ENCODE peak calls at places on chromosomes 4 and X, in seven cellular contexts. N is GM12891, C is A549, I is heart left ventricle, R is body of pancreas, U is testis, D is GM12892. M is an unnamed sample.

GRCh38 chr4:53914313-53915016 is 149.9 kb downstream of the CHIC2 start:
- DNase-seq in N (no peak), C (peak; percentile 21), I (no peak), R (no peak), U (no peak), D (no peak), M (no peak)

GRCh38 chrX:56728752-56729151 is 291 bp upstream of the NBDY start:
- DNase-seq in N (no peak), C (peak; percentile 4), I (no peak), R (peak; percentile 11), U (peak; percentile 32), D (no peak), M (peak; percentile 29)

GRCh38 chrX:17459008-17459407 is 84.0 kb downstream of the NHS start:
- DNase-seq in N (no peak), C (no peak), I (no peak), R (no peak), U (peak; percentile 21), D (no peak), M (peak; percentile 51)

GRCh38 chr4:140099993-140100392 is 54.0 kb downstream of the MAML3 start:
- DNase-seq in N (no peak), C (no peak), I (peak; percentile 53), R (no peak), U (peak; percentile 74), D (no peak), M (no peak)

GRCh38 chr4:123826896-123827295 is 430.3 kb downstream of the SPRY1 start:
- DNase-seq in N (no peak), C (no peak), I (peak; percentile 50), R (no peak), U (peak; percentile 28), D (no peak), M (no peak)

GRCh38 chrX:103536732-103537131 is 17.4 kb upstream of the RAB40A start:
- DNase-seq in N (no peak), C (no peak), I (no peak), R (no peak), U (no peak), D (no peak), M (no peak)

GRCh38 chr4:160772668-160773067 is 1391.1 kb downstream of the FSTL5 start:
- DNase-seq in N (no peak), C (no peak), I (no peak), R (no peak), U (no peak), D (no peak), M (no peak)

GRCh38 chr4:105520819-105521790 is 31.3 kb upstream of the ARHGEF38 start:
- DNase-seq in N (peak; percentile 22), C (peak; percentile 21), I (no peak), R (peak; percentile 60), U (peak; percentile 60), D (peak; percentile 26), M (no peak)

DNA sequence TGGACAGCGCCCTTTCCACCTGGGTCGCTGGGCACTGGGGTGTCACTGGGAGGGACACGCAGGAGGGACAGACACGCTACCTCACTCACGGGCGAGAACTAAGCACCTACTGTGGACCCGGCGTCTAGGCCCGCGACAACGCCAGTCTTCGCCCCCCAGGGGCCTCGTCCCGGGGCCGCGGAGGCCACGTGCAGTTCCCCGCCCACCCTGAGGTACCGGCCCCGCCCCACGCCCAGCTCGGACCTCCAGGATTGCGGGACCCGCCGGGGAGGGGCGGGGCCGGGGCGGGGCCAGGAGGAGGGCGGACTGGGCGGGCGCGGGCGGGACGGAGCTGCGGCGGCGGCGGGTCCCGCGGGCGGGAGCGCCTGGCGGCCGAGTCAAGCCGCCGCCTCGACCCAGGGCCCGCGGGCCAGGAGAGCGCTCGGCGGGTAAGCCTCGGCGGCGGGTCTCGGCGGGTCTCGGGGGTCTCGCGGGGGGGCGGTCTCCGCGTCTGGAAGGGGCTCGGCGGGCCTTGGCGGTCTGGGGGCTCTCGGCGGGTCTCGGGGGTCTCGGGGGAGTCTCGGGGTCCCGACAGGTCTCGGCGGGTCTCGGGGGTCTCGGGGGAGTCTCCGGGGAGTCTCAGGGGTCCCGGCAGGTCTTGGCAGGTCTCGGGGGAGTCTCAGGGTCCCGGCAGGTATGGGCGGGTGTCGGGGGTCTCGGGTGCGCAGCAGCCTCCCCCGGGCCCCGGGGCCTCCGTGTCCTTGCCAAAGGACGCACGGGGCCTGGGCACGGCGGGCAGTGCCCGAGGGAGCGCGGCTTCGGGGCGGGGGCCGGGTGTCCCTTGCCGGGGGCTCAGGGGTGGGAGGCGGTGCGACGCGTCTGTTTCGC is at the start of gene SH3BP2:
- DNase-seq in N (peak; percentile 74), C (peak; percentile 47), I (peak; percentile 94), R (peak; percentile 76), U (peak; percentile 85), D (peak; percentile 76), M (peak; percentile 74)
- TF ChIP-seq POLR2A in N (no peak), C (no peak), I (peak; percentile 37), R (no peak), U (no peak), D (no peak), M (peak; percentile 17)

DNA sequence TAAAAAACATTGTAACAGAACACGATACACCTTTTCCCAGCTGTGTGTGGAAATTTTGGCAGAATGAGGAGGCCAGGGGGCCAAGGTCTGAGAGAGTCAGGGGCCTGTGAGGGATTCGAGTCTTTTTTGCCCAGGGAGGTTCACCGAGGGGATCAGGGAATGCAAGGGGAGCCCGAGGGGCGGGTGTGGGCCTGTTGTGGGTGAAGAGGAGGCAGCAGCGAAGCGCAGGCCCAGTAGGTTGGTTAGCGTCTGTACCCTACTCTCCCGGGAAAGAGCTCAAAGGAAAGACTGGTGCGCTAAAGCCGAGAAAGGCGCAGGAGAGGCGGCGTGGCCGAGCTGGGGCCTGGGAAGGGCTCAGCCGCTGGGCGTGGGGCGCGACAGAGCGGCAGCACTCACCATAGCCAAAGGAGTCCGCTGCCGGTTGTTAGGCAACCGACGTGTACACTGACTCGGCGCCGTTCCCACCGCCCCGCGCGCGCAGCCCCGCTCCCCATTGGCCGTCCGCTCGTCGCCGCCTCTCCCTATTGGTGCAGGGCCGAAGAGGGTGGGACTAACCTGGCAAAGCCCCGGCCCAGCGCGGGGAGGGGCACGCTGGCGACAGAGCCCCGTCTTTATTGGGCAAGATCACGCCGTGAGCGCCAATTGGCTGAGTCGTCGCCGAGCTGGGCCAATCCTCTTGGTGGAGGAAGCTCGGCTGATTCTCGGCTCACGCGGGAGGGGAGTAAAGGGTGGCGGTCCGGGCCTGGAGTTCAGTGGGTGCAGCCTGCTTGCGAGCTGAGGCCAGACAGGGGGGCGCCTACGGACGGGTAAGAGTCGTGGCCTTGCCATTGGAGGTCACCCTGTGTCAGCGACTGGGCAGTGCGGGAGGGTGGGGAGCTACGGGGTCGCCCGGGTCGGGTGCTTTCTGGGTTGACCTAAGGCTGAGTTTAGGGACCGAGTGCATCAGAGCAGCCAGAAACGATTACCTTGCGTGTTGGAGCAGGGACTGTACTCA is at the start of the genes CETN2 and NSDHL:
- DNase-seq in N (peak; percentile 85), C (peak; percentile 97), I (peak; percentile 97), R (peak; percentile 96), U (peak; percentile 96), D (peak; percentile 86), M (peak; percentile 94)
- TF ChIP-seq POLR2A in N (peak; percentile 72), C (peak; percentile 74), I (peak; percentile 53), R (no peak), U (no peak), D (peak; percentile 70), M (peak; percentile 49)

GRCh38 chr4:10098770-10099139 is 17.8 kb downstream of the WDR1 start:
- DNase-seq in N (no peak), C (no peak), I (no peak), R (no peak), U (no peak), D (no peak), M (no peak)
- TF ChIP-seq POLR2A in N (no peak), C (no peak), I (no peak), R (no peak), U (no peak), D (peak; percentile 61), M (no peak)

GRCh38 chr4:82892467-82892802 is 1.5 kb upstream of the SEC31A start:
- DNase-seq in N (no peak), C (no peak), I (no peak), R (no peak), U (no peak), D (no peak), M (no peak)

GRCh38 chr4:82891728-82892466 is 944 bp upstream of the SEC31A start:
- DNase-seq in N (no peak), C (no peak), I (no peak), R (no peak), U (no peak), D (no peak), M (no peak)

GRCh38 chr4:82890913-82891727 is at the start of gene SEC31A:
- DNase-seq in N (peak; percentile 81), C (peak; percentile 59), I (peak; percentile 97), R (peak; percentile 97), U (peak; percentile 96), D (peak; percentile 81), M (peak; percentile 93)

GRCh38 chr4:82896755-82897154 is 3.8 kb upstream of the THAP9 start:
- DNase-seq in N (no peak), C (no peak), I (no peak), R (no peak), U (no peak), D (no peak), M (no peak)

DNA sequence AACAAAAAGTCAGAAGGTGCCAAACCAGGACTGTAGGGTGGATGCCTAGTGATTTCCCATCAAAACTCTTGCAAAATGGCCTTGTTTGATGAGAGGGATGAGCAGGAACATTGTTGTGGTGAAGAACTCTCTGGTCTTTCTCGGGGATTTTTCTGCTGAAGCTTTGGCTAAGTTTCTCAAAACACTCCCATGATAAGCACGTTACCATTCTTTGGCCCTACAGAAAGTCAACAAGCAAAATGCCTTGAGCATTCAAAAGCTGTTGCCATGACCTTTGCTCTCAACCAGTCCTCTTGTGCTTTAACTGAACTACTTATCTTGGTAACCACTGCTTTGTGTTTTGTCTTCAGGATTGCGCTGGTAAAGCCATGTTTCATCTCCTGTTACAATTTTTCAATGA is 3.0 kb upstream of the SEC31A start:
- DNase-seq in N (no peak), C (no peak), I (no peak), R (no peak), U (no peak), D (no peak), M (no peak)
- TF ChIP-seq POLR2A in N (no peak), C (no peak), I (no peak), R (no peak), U (no peak), D (no peak), M (no peak)

GRCh38 chr4:38673109-38673978 is 9.3 kb downstream of the KLF3 start:
- DNase-seq in N (no peak), C (peak; percentile 21), I (peak; percentile 67), R (peak; percentile 63), U (peak; percentile 32), D (no peak), M (peak; percentile 39)
- TF ChIP-seq POLR2A in N (no peak), C (no peak), I (no peak), R (no peak), U (no peak), D (no peak), M (no peak)